ENCODE peak calls at places on chromosomes 11 and 22, in four cellular contexts. E is RWPE1, S is AG09319, K is cardiac septum. Z is an unnamed sample.

GRCh38 chr22:37525073-37525745 is 6.0 kb upstream of the CARD10 start:
- DNase-seq in E (peak), S (peak), K (no peak), Z (no peak)

GRCh38 chr22:36807627-36808026 is 9.2 kb downstream of the PVALB start:
- DNase-seq in E (no peak), S (no peak), K (no peak), Z (no peak)

GRCh38 chr22:19878461-19879247 is 24.0 kb upstream of the GNB1L start:
- DNase-seq in E (no peak), S (peak), K (peak), Z (no peak)

GRCh38 chr11:14422052-14422813 is 63.2 kb upstream of the RRAS2 start:
- DNase-seq in E (peak), S (peak), K (peak), Z (peak)

GRCh38 chr11:36463781-36464180 is 46.3 kb downstream of the TRAF6 start:
- DNase-seq in E (no peak), S (no peak), K (no peak), Z (no peak)

GRCh38 chr22:30252411-30253204 is 6.0 kb upstream of the LIF start:
- DNase-seq in E (no peak), S (no peak), K (no peak), Z (no peak)

GRCh38 chr22:22213231-22213630 is 31.4 kb upstream of the VPREB1 start:
- DNase-seq in E (no peak), S (no peak), K (no peak), Z (peak)

GRCh38 chr22:25702571-25703167 is 39.3 kb upstream of the MYO18B start:
- DNase-seq in E (peak), S (no peak), K (no peak), Z (no peak)

GRCh38 chr11:18427240-18427639 is 15.1 kb downstream of the LDHC start:
- DNase-seq in E (no peak), S (no peak), K (no peak), Z (no peak)

GRCh38 chr11:29485641-29486040 is 531.2 kb downstream of the KCNA4 start:
- DNase-seq in E (no peak), S (no peak), K (no peak), Z (no peak)

GRCh38 chr11:95802806-95803205 is 12.5 kb downstream of the CEP57 start:
- DNase-seq in E (no peak), S (no peak), K (no peak), Z (no peak)

GRCh38 chr11:71197096-71197495 is 55.3 kb downstream of the SHANK2 start:
- DNase-seq in E (no peak), S (no peak), K (peak), Z (no peak)

GRCh38 chr22:48881326-48881980 is 946.2 kb downstream of the BRD1 start:
- DNase-seq in E (no peak), S (no peak), K (peak), Z (no peak)

GRCh38 chr11:80815752-80816453 is 1375.1 kb upstream of the TENM4 start:
- DNase-seq in E (no peak), S (no peak), K (no peak), Z (no peak)

GRCh38 chr11:69215784-69216415 is 60.2 kb downstream of the SMIM38 start:
- DNase-seq in E (peak), S (no peak), K (no peak), Z (no peak)

GRCh38 chr11:95092549-95093324 is 3.1 kb downstream of the ENDOD1 start:
- DNase-seq in E (peak), S (no peak), K (no peak), Z (no peak)

GRCh38 chr11:99020324-99021225 is at the start of gene CNTN5:
- DNase-seq in E (peak), S (no peak), K (no peak), Z (peak)

GRCh38 chr11:121936781-121937447 is 179.1 kb downstream of the BLID start:
- DNase-seq in E (peak), S (no peak), K (no peak), Z (peak)

GRCh38 chr22:20632082-20632481 is 124.7 kb downstream of the MED15 start:
- DNase-seq in E (no peak), S (no peak), K (no peak), Z (no peak)

GRCh38 chr22:27380826-27381225 is 420.7 kb downstream of the MN1 start:
- DNase-seq in E (no peak), S (no peak), K (no peak), Z (no peak)

GRCh38 chr11:126661051-126661450 is 305.6 kb downstream of the ST3GAL4 start:
- DNase-seq in E (no peak), S (no peak), K (no peak), Z (no peak)

GRCh38 chr11:120974980-120975379 is 48.9 kb upstream of the TBCEL start:
- DNase-seq in E (no peak), S (no peak), K (no peak), Z (no peak)

GRCh38 chr11:77547863-77548551 is 41.7 kb upstream of the AQP11 start:
- DNase-seq in E (peak), S (peak), K (no peak), Z (no peak)

GRCh38 chr11:69949327-69949726 is 128.8 kb upstream of the ANO1 start:
- DNase-seq in E (peak), S (no peak), K (no peak), Z (no peak)

GRCh38 chr22:19119949-19120348 is 2.3 kb downstream of the DGCR2 start:
- DNase-seq in E (no peak), S (no peak), K (no peak), Z (no peak)

GRCh38 chr11:115439385-115439784 is 64.8 kb downstream of the CADM1 start:
- DNase-seq in E (no peak), S (no peak), K (no peak), Z (no peak)

GRCh38 chr11:16286095-16286494 is 70.3 kb downstream of the SOX6 start:
- DNase-seq in E (no peak), S (no peak), K (no peak), Z (no peak)